ENCODE peak calls at places on chromosomes 13 and 19, in ten cellular contexts. Q is RCC 7860; O is GM03348; L is aorta; B is AG04450; G is heart left ventricle; K is stimulated activated CD8-positive, alpha-beta memory T cell treated with anti-CD3 and anti-CD28 coated beads, Interleukin-7, amount 100 ng/mL, for 4 hours; M is ascending aorta; I is H54; T is AG08396. Y is an unnamed sample.

GRCh38 chr13:83883061-83883523 is 818 bp upstream of the SLITRK1 start:
- DNase-seq in Q (no peak), O (no peak), L (no peak), B (no peak), G (no peak), K (no peak), M (no peak), I (no peak), T (no peak), Y (no peak)

GRCh38 chr13:73754727-73755292 is 379.4 kb downstream of the KLF12 start:
- DNase-seq in Q (peak), O (peak), L (no peak), B (peak), G (no peak), K (peak), M (no peak), I (peak), T (peak), Y (peak)

GRCh38 chr19:1168877-1169791 is 4.9 kb downstream of the SBNO2 start:
- DNase-seq in Q (peak), O (peak), L (peak), B (no peak), G (no peak), K (no peak), M (no peak), I (peak), T (peak), Y (no peak)

GRCh38 chr19:41355802-41356201 is 2.1 kb upstream of the TGFB1 start:
- DNase-seq in Q (no peak), O (no peak), L (no peak), B (no peak), G (no peak), K (no peak), M (no peak), I (no peak), T (no peak), Y (no peak)

GRCh38 chr13:91459485-91459884 is 61.1 kb downstream of the GPC5 start:
- DNase-seq in Q (no peak), O (no peak), L (no peak), B (no peak), G (no peak), K (no peak), M (no peak), I (no peak), T (no peak), Y (no peak)

GRCh38 chr13:97338571-97338970 is 95.4 kb upstream of the RAP2A start:
- DNase-seq in Q (no peak), O (no peak), L (no peak), B (no peak), G (no peak), K (no peak), M (no peak), I (no peak), T (no peak), Y (no peak)

GRCh38 chr19:30666301-30666803 is 294.2 kb downstream of the ZNF536 start:
- DNase-seq in Q (no peak), O (peak), L (peak), B (no peak), G (no peak), K (peak), M (no peak), I (peak), T (peak), Y (peak)

GRCh38 chr13:26743971-26744370 is 16.6 kb downstream of the GPR12 start:
- DNase-seq in Q (no peak), O (no peak), L (no peak), B (no peak), G (no peak), K (no peak), M (no peak), I (no peak), T (no peak), Y (no peak)

GRCh38 chr13:29684441-29684840 is 89.0 kb upstream of the SLC7A1 start:
- DNase-seq in Q (peak), O (peak), L (no peak), B (no peak), G (no peak), K (no peak), M (no peak), I (no peak), T (no peak), Y (no peak)

GRCh38 chr13:110166598-110166997 is 140.4 kb downstream of the COL4A1 start:
- DNase-seq in Q (no peak), O (no peak), L (no peak), B (no peak), G (no peak), K (no peak), M (no peak), I (no peak), T (no peak), Y (no peak)

GRCh38 chr19:46602392-46603194 is 1.5 kb downstream of the CALM3 start:
- DNase-seq in Q (no peak), O (peak), L (peak), B (no peak), G (no peak), K (peak), M (no peak), I (no peak), T (peak), Y (peak)

GRCh38 chr13:29713841-29714240 is 118.4 kb upstream of the SLC7A1 start:
- DNase-seq in Q (peak), O (no peak), L (no peak), B (no peak), G (no peak), K (no peak), M (no peak), I (no peak), T (peak), Y (no peak)

GRCh38 chr13:76884571-76885202 is 1.5 kb downstream of the KCTD12 start:
- DNase-seq in Q (no peak), O (peak), L (no peak), B (no peak), G (peak), K (no peak), M (no peak), I (no peak), T (no peak), Y (no peak)

GRCh38 chr19:41327499-41328156 is 17.7 kb downstream of the CCDC97 start:
- DNase-seq in Q (peak), O (no peak), L (peak), B (no peak), G (peak), K (peak), M (no peak), I (peak), T (peak), Y (peak)

GRCh38 chr13:31859546-31859945 is 120.2 kb downstream of the RXFP2 start:
- DNase-seq in Q (no peak), O (no peak), L (no peak), B (no peak), G (no peak), K (no peak), M (no peak), I (no peak), T (no peak), Y (peak)

GRCh38 chr13:47990920-47991466 is 10.1 kb downstream of the SUCLA2 start:
- DNase-seq in Q (no peak), O (no peak), L (no peak), B (no peak), G (no peak), K (no peak), M (no peak), I (no peak), T (no peak), Y (no peak)

GRCh38 chr13:73074101-73074500 is 15.3 kb downstream of the KLF5 start:
- DNase-seq in Q (no peak), O (no peak), L (no peak), B (no peak), G (no peak), K (no peak), M (no peak), I (no peak), T (no peak), Y (no peak)

GRCh38 chr19:2282062-2282861 is at the start of gene PEAK3:
- DNase-seq in Q (no peak), O (peak), L (peak), B (no peak), G (peak), K (no peak), M (no peak), I (no peak), T (no peak), Y (no peak)

GRCh38 chr13:40130871-40131636 is 475.6 kb downstream of the COG6 start:
- DNase-seq in Q (peak), O (no peak), L (no peak), B (no peak), G (no peak), K (no peak), M (no peak), I (peak), T (no peak), Y (no peak)

GRCh38 chr19:8702350-8702749 is 3.8 kb upstream of the ACTL9 start:
- DNase-seq in Q (no peak), O (no peak), L (no peak), B (no peak), G (no peak), K (peak), M (no peak), I (no peak), T (no peak), Y (no peak)